ENCODE peak calls at places on chromosomes 6 and 20, in four cellular contexts. Y, M, V and U are unnamed samples.

GRCh38 chr20:50592282-50593004 is 82.3 kb downstream of the PTPN1 start:
- DNase-seq in Y (no peak), M (no peak), V (no peak), U (no peak)

GRCh38 chr6:145275787-145276186 is 459.5 kb downstream of the EPM2A start:
- DNase-seq in Y (no peak), M (no peak), V (no peak), U (no peak)

GRCh38 chr20:49115565-49115964 is 69.5 kb downstream of the CSE1L start:
- DNase-seq in Y (no peak), M (no peak), V (no peak), U (no peak)

GRCh38 chr6:106253194-106253593 is 72.4 kb downstream of the ATG5 start:
- DNase-seq in Y (no peak), M (no peak), V (peak; percentile 59), U (no peak)

GRCh38 chr6:50353603-50354002 is 303.9 kb upstream of the DEFB112 start:
- DNase-seq in Y (no peak), M (no peak), V (no peak), U (no peak)

GRCh38 chr20:37395921-37396519 is 50.1 kb downstream of the SRC start:
- DNase-seq in Y (peak; percentile 64), M (no peak), V (no peak), U (no peak)

GRCh38 chr20:37907677-37908397 is 4.9 kb downstream of the VSTM2L start:
- DNase-seq in Y (no peak), M (peak; percentile 81), V (peak; percentile 82), U (no peak)

GRCh38 chr20:57390604-57391438 is at the start of gene RBM38:
- DNase-seq in Y (peak; percentile 91), M (peak; percentile 66), V (peak; percentile 61), U (no peak)

GRCh38 chr20:16714765-16715164 is 15.1 kb upstream of the SNRPB2 start:
- DNase-seq in Y (no peak), M (no peak), V (no peak), U (no peak)

GRCh38 chr6:30754631-30755030 is 10.3 kb upstream of the IER3 start:
- DNase-seq in Y (no peak), M (no peak), V (no peak), U (no peak)

GRCh38 chr6:46184114-46184513 is 13.3 kb upstream of the ENPP5 start:
- DNase-seq in Y (peak; percentile 16), M (no peak), V (peak; percentile 74), U (no peak)

GRCh38 chr6:137237413-137238170 is 18.4 kb upstream of the IFNGR1 start:
- DNase-seq in Y (peak; percentile 62), M (peak; percentile 55), V (peak; percentile 89), U (no peak)

GRCh38 chr6:111030008-111031006 is 48.5 kb downstream of the RPF2 start:
- DNase-seq in Y (peak; percentile 12), M (no peak), V (no peak), U (no peak)

GRCh38 chr6:143620461-143620860 is 57.3 kb upstream of the PHACTR2 start:
- DNase-seq in Y (peak; percentile 43), M (no peak), V (no peak), U (no peak)

GRCh38 chr6:19851273-19852089 is 14.3 kb downstream of the ID4 start:
- DNase-seq in Y (peak; percentile 84), M (peak; percentile 72), V (peak; percentile 53), U (peak; percentile 24)

GRCh38 chr6:110595112-110595511 is 118.7 kb upstream of the SLC22A16 start:
- DNase-seq in Y (no peak), M (no peak), V (no peak), U (no peak)

GRCh38 chr6:2432258-2432657 is 186.9 kb upstream of the GMDS start:
- DNase-seq in Y (peak; percentile 50), M (no peak), V (peak; percentile 77), U (no peak)

GRCh38 chr6:161833099-161833860 is 559.4 kb upstream of the AGPAT4 start:
- DNase-seq in Y (no peak), M (no peak), V (no peak), U (no peak)

GRCh38 chr6:166330612-166331011 is 11.7 kb downstream of the SFT2D1 start:
- DNase-seq in Y (peak; percentile 41), M (peak; percentile 12), V (no peak), U (no peak)

GRCh38 chr20:46648903-46649649 is 2.2 kb downstream of the SLC13A3 start:
- DNase-seq in Y (no peak), M (no peak), V (no peak), U (no peak)

GRCh38 chr20:32960849-32961731 is 43.1 kb downstream of the SUN5 start:
- DNase-seq in Y (peak; percentile 3), M (no peak), V (peak; percentile 35), U (no peak)

GRCh38 chr6:122894791-122895190 is 101.2 kb upstream of the CLVS2 start:
- DNase-seq in Y (no peak), M (no peak), V (no peak), U (no peak)

GRCh38 chr6:11918739-11919605 is 93.1 kb upstream of the HIVEP1 start:
- DNase-seq in Y (peak; percentile 9), M (no peak), V (no peak), U (no peak)

GRCh38 chr20:13771853-13772453 is 12.8 kb downstream of the ESF1 start:
- DNase-seq in Y (peak; percentile 49), M (peak; percentile 36), V (no peak), U (no peak)

GRCh38 chr20:3461191-3461874 is 9.5 kb upstream of the ATRN start:
- DNase-seq in Y (peak; percentile 21), M (no peak), V (no peak), U (no peak)

GRCh38 chr6:38045701-38046305 is 226.3 kb downstream of the ZFAND3 start:
- DNase-seq in Y (no peak), M (no peak), V (no peak), U (no peak)

GRCh38 chr20:9119776-9120175 is 50.9 kb downstream of the PLCB4 start:
- DNase-seq in Y (no peak), M (no peak), V (no peak), U (no peak)

GRCh38 chr20:35743693-35744491 is 1.8 kb upstream of the RBM39 start:
- DNase-seq in Y (no peak), M (no peak), V (no peak), U (no peak)

GRCh38 chr6:37635319-37635718 is 62.4 kb downstream of the MDGA1 start:
- DNase-seq in Y (no peak), M (no peak), V (no peak), U (no peak)

GRCh38 chr6:148746363-148747144 is at the start of gene UST:
- DNase-seq in Y (peak; percentile 92), M (peak; percentile 47), V (peak; percentile 81), U (no peak)

GRCh38 chr6:2436391-2437154 is 191.2 kb upstream of the GMDS start:
- DNase-seq in Y (no peak), M (no peak), V (no peak), U (no peak)

GRCh38 chr6:46816626-46817025 is 23.4 kb downstream of the MEP1A start:
- DNase-seq in Y (peak; percentile 23), M (no peak), V (no peak), U (no peak)

GRCh38 chr6:69894578-69895347 is 28.4 kb downstream of the COL19A1 start:
- DNase-seq in Y (peak; percentile 17), M (no peak), V (no peak), U (no peak)

GRCh38 chr6:84033523-84034451 is at the start of gene MRAP2:
- DNase-seq in Y (peak; percentile 68), M (peak; percentile 7), V (no peak), U (no peak)

GRCh38 chr6:125393449-125393858 is 91.7 kb upstream of the HDDC2 start:
- DNase-seq in Y (no peak), M (no peak), V (no peak), U (no peak)

GRCh38 chr20:45341579-45341938 is 6.7 kb downstream of the SDC4 start:
- DNase-seq in Y (no peak), M (no peak), V (no peak), U (no peak)

GRCh38 chr6:125888989-125889656 is 67.4 kb upstream of the HINT3 start:
- DNase-seq in Y (peak; percentile 32), M (no peak), V (no peak), U (no peak)

GRCh38 chr6:36542041-36542440 is 5.2 kb downstream of the STK38 start:
- DNase-seq in Y (no peak), M (no peak), V (no peak), U (no peak)
- H3K4me1 ChIP-seq in Y (peaks cover 18% of the 10 kb centered on the region), M (peaks cover 23% of the 10 kb centered on the region), V (peaks cover 38% of the 10 kb centered on the region), U (peaks cover 7% of the 10 kb centered on the region)

DNA sequence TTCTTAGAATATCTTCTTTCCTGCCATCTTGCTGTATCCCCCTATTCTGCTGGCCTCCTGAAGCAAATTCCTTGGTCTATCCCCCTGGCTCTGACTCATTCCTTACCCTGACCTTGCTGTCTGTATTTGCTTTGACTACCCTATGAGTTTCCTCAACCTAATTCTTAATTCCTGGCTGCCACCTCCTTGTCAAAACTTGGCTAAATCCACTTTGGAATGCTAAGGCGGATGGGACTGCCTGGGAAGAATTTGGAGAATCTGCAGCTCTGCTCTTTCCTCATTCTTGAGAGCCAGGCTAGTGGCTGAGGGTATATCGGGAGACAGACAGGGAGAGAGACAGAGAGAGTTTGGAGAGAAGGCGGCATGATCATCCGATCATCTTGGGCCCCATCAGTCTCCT is 24.4 kb downstream of the CAP2 start:
- DNase-seq in Y (peak; percentile 14), M (peak; percentile 70), V (peak; percentile 88), U (no peak)
- H3K27ac ChIP-seq in Y (peak overlapping the region; percentile 73), M (peak overlapping the region; percentile 78), V (peak overlapping the region; percentile 90), U (peak overlapping the region; percentile 49)

DNA sequence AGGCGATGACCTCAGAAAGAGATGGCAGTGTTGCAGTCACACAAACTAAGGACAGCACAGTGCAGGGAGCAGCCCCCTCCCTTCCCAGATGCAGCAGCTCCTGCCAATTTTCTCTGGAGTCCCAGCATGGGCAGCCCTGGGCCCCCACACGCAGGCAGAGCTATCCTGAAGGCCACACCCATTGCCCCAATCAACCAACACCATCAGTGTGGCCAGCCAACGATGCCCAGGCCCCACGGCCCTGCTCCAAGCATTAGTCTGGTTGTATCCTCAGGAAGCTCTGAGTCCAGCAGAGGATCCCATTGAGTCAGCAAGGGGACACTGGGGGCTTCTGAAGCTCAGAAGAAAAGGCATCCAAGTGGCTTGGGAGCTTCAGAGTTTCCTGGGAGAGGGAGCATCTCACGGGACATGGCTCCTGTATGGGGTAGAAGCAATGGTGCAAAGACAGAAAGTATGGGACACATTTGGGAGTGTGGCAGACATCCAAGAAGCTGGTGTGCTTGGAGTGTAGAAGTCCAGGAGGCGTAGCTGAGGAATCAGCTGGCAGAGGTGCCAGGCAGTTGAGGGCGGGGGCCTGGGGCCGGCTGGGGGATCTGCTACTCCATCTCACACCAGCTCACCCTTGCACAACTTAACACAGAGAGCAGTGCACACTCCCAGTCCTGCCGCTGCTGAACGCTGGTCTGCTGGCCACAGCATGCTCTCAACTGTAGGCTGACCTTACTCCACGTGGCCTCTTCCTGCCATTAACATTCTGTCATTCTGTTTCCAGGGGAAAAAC is 142.0 kb upstream of the CST7 start:
- DNase-seq in Y (no peak), M (no peak), V (no peak), U (no peak)
- H3K4me1 ChIP-seq in Y (no peaks in the 10 kb centered on the region), M (no peaks in the 10 kb centered on the region), V (no peaks in the 10 kb centered on the region), U (no peaks in the 10 kb centered on the region)

GRCh38 chr6:79872303-79872702 is 75.0 kb downstream of the ELOVL4 start:
- DNase-seq in Y (no peak), M (no peak), V (no peak), U (no peak)

GRCh38 chr6:79874531-79875132 is 72.7 kb downstream of the ELOVL4 start:
- DNase-seq in Y (no peak), M (no peak), V (no peak), U (no peak)

GRCh38 chr6:79869600-79870084 is 77.7 kb downstream of the ELOVL4 start:
- DNase-seq in Y (peak; percentile 92), M (peak; percentile 52), V (peak; percentile 75), U (no peak)

GRCh38 chr6:79869184-79869583 is 78.2 kb downstream of the ELOVL4 start:
- DNase-seq in Y (no peak), M (no peak), V (no peak), U (no peak)

GRCh38 chr6:79872986-79873385 is 74.4 kb downstream of the ELOVL4 start:
- DNase-seq in Y (peak; percentile 62), M (no peak), V (no peak), U (no peak)
- H3K27ac ChIP-seq in Y (peak overlapping the region; percentile 2), M (no peak overlapping the region), V (no peak overlapping the region), U (no peak overlapping the region)